ENCODE peak calls at places on chromosomes 13 and 19, in six cellular contexts. One of them, this sample, is unnamed.

GRCh38 chr13:97843201-97843600 is 110.3 kb upstream of the IPO5 start:
- DNase-seq in T-helper 1 cell: no peak
- DNase-seq in AG09319: no peak
- DNase-seq in esophagus squamous epithelium: no peak
- DNase-seq in SHP77: no peak
- DNase-seq in NCI-H510A treated with DMSO at 0.1 percent for 48 hours: peak
- DNase-seq in this sample: no peak

GRCh38 chr13:52405767-52406494 is at the start of gene THSD1:
- DNase-seq in T-helper 1 cell: no peak
- DNase-seq in AG09319: no peak
- DNase-seq in esophagus squamous epithelium: no peak
- DNase-seq in SHP77: peak
- DNase-seq in NCI-H510A treated with DMSO at 0.1 percent for 48 hours: no peak
- DNase-seq in this sample: no peak

GRCh38 chr19:39197808-39198207 is 1.0 kb downstream of the NCCRP1 start:
- DNase-seq in T-helper 1 cell: no peak
- DNase-seq in AG09319: no peak
- DNase-seq in esophagus squamous epithelium: no peak
- DNase-seq in SHP77: no peak
- DNase-seq in NCI-H510A treated with DMSO at 0.1 percent for 48 hours: no peak
- DNase-seq in this sample: no peak

GRCh38 chr13:31334547-31334946 is 134.8 kb downstream of the B3GLCT start:
- DNase-seq in T-helper 1 cell: no peak
- DNase-seq in AG09319: no peak
- DNase-seq in esophagus squamous epithelium: no peak
- DNase-seq in SHP77: no peak
- DNase-seq in NCI-H510A treated with DMSO at 0.1 percent for 48 hours: no peak
- DNase-seq in this sample: no peak

GRCh38 chr19:29119582-29119981 is 93.4 kb downstream of the UQCRFS1 start:
- DNase-seq in T-helper 1 cell: no peak
- DNase-seq in AG09319: no peak
- DNase-seq in esophagus squamous epithelium: no peak
- DNase-seq in SHP77: no peak
- DNase-seq in NCI-H510A treated with DMSO at 0.1 percent for 48 hours: no peak
- DNase-seq in this sample: no peak

GRCh38 chr19:48573163-48573505 is 21.2 kb downstream of the SULT2B1 start:
- DNase-seq in T-helper 1 cell: no peak
- DNase-seq in AG09319: no peak
- DNase-seq in esophagus squamous epithelium: no peak
- DNase-seq in SHP77: no peak
- DNase-seq in NCI-H510A treated with DMSO at 0.1 percent for 48 hours: no peak
- DNase-seq in this sample: no peak

GRCh38 chr13:47233734-47234133 is 336.9 kb upstream of the HTR2A start:
- DNase-seq in T-helper 1 cell: no peak
- DNase-seq in AG09319: no peak
- DNase-seq in esophagus squamous epithelium: no peak
- DNase-seq in SHP77: no peak
- DNase-seq in NCI-H510A treated with DMSO at 0.1 percent for 48 hours: no peak
- DNase-seq in this sample: no peak

GRCh38 chr13:44386932-44387556 is 13.4 kb downstream of the SERP2 start:
- DNase-seq in T-helper 1 cell: no peak
- DNase-seq in AG09319: no peak
- DNase-seq in esophagus squamous epithelium: no peak
- DNase-seq in SHP77: no peak
- DNase-seq in NCI-H510A treated with DMSO at 0.1 percent for 48 hours: no peak
- DNase-seq in this sample: no peak

GRCh38 chr13:114002771-114003321 is 29.0 kb upstream of the C13orf46 start:
- DNase-seq in T-helper 1 cell: peak
- DNase-seq in AG09319: no peak
- DNase-seq in esophagus squamous epithelium: no peak
- DNase-seq in SHP77: no peak
- DNase-seq in NCI-H510A treated with DMSO at 0.1 percent for 48 hours: no peak
- DNase-seq in this sample: no peak

GRCh38 chr19:18153555-18154134 is 682 bp downstream of the PIK3R2 start:
- DNase-seq in T-helper 1 cell: no peak
- DNase-seq in AG09319: no peak
- DNase-seq in esophagus squamous epithelium: no peak
- DNase-seq in SHP77: no peak
- DNase-seq in NCI-H510A treated with DMSO at 0.1 percent for 48 hours: no peak
- DNase-seq in this sample: no peak

GRCh38 chr13:36882829-36883390 is 37.1 kb downstream of the SMAD9 start:
- DNase-seq in T-helper 1 cell: no peak
- DNase-seq in AG09319: no peak
- DNase-seq in esophagus squamous epithelium: no peak
- DNase-seq in SHP77: no peak
- DNase-seq in NCI-H510A treated with DMSO at 0.1 percent for 48 hours: no peak
- DNase-seq in this sample: no peak

GRCh38 chr19:20038358-20039202 is 725 bp downstream of the ZNF682 start:
- DNase-seq in T-helper 1 cell: no peak
- DNase-seq in AG09319: no peak
- DNase-seq in esophagus squamous epithelium: no peak
- DNase-seq in SHP77: no peak
- DNase-seq in NCI-H510A treated with DMSO at 0.1 percent for 48 hours: no peak
- DNase-seq in this sample: no peak

GRCh38 chr19:38035515-38036495 is 128.8 kb downstream of the SIPA1L3 start:
- DNase-seq in T-helper 1 cell: no peak
- DNase-seq in AG09319: no peak
- DNase-seq in esophagus squamous epithelium: no peak
- DNase-seq in SHP77: no peak
- DNase-seq in NCI-H510A treated with DMSO at 0.1 percent for 48 hours: no peak
- DNase-seq in this sample: no peak

GRCh38 chr19:14391156-14391821 is 10.0 kb downstream of the ADGRE5 start:
- DNase-seq in T-helper 1 cell: no peak
- DNase-seq in AG09319: no peak
- DNase-seq in esophagus squamous epithelium: no peak
- DNase-seq in SHP77: no peak
- DNase-seq in NCI-H510A treated with DMSO at 0.1 percent for 48 hours: no peak
- DNase-seq in this sample: no peak

GRCh38 chr13:94419304-94419943 is 60.1 kb downstream of the DCT start:
- DNase-seq in T-helper 1 cell: no peak
- DNase-seq in AG09319: no peak
- DNase-seq in esophagus squamous epithelium: no peak
- DNase-seq in SHP77: no peak
- DNase-seq in NCI-H510A treated with DMSO at 0.1 percent for 48 hours: no peak
- DNase-seq in this sample: no peak

GRCh38 chr13:113777311-113778260 is 18.6 kb downstream of the TMEM255B start:
- DNase-seq in T-helper 1 cell: no peak
- DNase-seq in AG09319: no peak
- DNase-seq in esophagus squamous epithelium: no peak
- DNase-seq in SHP77: peak
- DNase-seq in NCI-H510A treated with DMSO at 0.1 percent for 48 hours: no peak
- DNase-seq in this sample: no peak

GRCh38 chr19:18665771-18666202 is 17.7 kb upstream of the CRTC1 start:
- DNase-seq in T-helper 1 cell: no peak
- DNase-seq in AG09319: no peak
- DNase-seq in esophagus squamous epithelium: no peak
- DNase-seq in SHP77: no peak
- DNase-seq in NCI-H510A treated with DMSO at 0.1 percent for 48 hours: no peak
- DNase-seq in this sample: no peak

GRCh38 chr13:61413572-61413971 is 2.1 kb downstream of the PCDH20 start:
- DNase-seq in T-helper 1 cell: no peak
- DNase-seq in AG09319: no peak
- DNase-seq in esophagus squamous epithelium: no peak
- DNase-seq in SHP77: no peak
- DNase-seq in NCI-H510A treated with DMSO at 0.1 percent for 48 hours: no peak
- DNase-seq in this sample: no peak

This sample was measured in DMS153.